ENCODE peak calls at places on chromosomes 13 and 19, in four cellular contexts. V, E, J and H are unnamed samples.

GRCh38 chr19:16660763-16661479 is at the start of gene TMEM38A:
- DNase-seq in V (no peak), E (peak), J (peak), H (peak)

GRCh38 chr13:50200988-50201387 is 185.7 kb downstream of the KCNRG start:
- DNase-seq in V (no peak), E (no peak), J (peak), H (no peak)

GRCh38 chr13:98549006-98549727 is 27.7 kb downstream of the STK24 start:
- DNase-seq in V (peak), E (no peak), J (no peak), H (no peak)

GRCh38 chr13:45828253-45828968 is 23.1 kb downstream of the SIAH3 start:
- DNase-seq in V (no peak), E (no peak), J (no peak), H (no peak)

GRCh38 chr19:58218899-58219298 is 9.8 kb upstream of the ZNF544 start:
- DNase-seq in V (peak), E (peak), J (no peak), H (no peak)

GRCh38 chr13:113741101-113741731 is 17.8 kb upstream of the TMEM255B start:
- DNase-seq in V (no peak), E (no peak), J (no peak), H (no peak)

GRCh38 chr19:23522431-23522830 is 127.2 kb upstream of the ZNF91 start:
- DNase-seq in V (no peak), E (no peak), J (no peak), H (no peak)

GRCh38 chr13:97648881-97649224 is 214.9 kb downstream of the RAP2A start:
- DNase-seq in V (no peak), E (no peak), J (no peak), H (no peak)

GRCh38 chr19:18613589-18614234 is 1.0 kb downstream of the TMEM59L start:
- DNase-seq in V (no peak), E (peak), J (no peak), H (no peak)

GRCh38 chr19:6738726-6739389 is 622 bp upstream of the TRIP10 start:
- DNase-seq in V (no peak), E (peak), J (no peak), H (no peak)

GRCh38 chr19:8988204-8988603 is 22.0 kb downstream of the MUC16 start:
- DNase-seq in V (no peak), E (peak), J (peak), H (no peak)

GRCh38 chr19:10061717-10062310 is 24.3 kb upstream of the SHFL start:
- DNase-seq in V (no peak), E (peak), J (peak), H (peak)

GRCh38 chr19:38774181-38774950 is 1.0 kb upstream of the LGALS7 start:
- DNase-seq in V (no peak), E (no peak), J (no peak), H (no peak)

GRCh38 chr19:35533822-35534521 is 716 bp downstream of the GAPDHS start:
- DNase-seq in V (peak), E (peak), J (no peak), H (no peak)

GRCh38 chr13:76864259-76864658 is 21.9 kb downstream of the KCTD12 start:
- DNase-seq in V (no peak), E (no peak), J (no peak), H (no peak)

GRCh38 chr13:25881946-25882574 is 169.8 kb downstream of the SHISA2 start:
- DNase-seq in V (no peak), E (peak), J (no peak), H (peak)

GRCh38 chr19:768424-768823 is 17.5 kb downstream of the MISP start:
- DNase-seq in V (no peak), E (no peak), J (no peak), H (no peak)
- TF ChIP-seq ELF4 in V (no peak), E (no peak), J (no peak), H (no peak)

GRCh38 chr13:100789025-100789424 is 114.4 kb upstream of the TMTC4 start:
- DNase-seq in V (no peak), E (no peak), J (no peak), H (no peak)

GRCh38 chr13:100788540-100788939 is 113.9 kb upstream of the TMTC4 start:
- DNase-seq in V (no peak), E (no peak), J (no peak), H (no peak)

GRCh38 chr13:100789968-100790367 is 115.4 kb upstream of the TMTC4 start:
- DNase-seq in V (no peak), E (no peak), J (no peak), H (no peak)

GRCh38 chr13:100790405-100790804 is 115.8 kb upstream of the TMTC4 start:
- DNase-seq in V (no peak), E (no peak), J (no peak), H (no peak)

GRCh38 chr13:100789481-100789880 is 114.9 kb upstream of the TMTC4 start:
- DNase-seq in V (peak), E (no peak), J (no peak), H (no peak)
- TF ChIP-seq ELF4 in V (no peak), E (no peak), J (no peak), H (no peak)

DNA sequence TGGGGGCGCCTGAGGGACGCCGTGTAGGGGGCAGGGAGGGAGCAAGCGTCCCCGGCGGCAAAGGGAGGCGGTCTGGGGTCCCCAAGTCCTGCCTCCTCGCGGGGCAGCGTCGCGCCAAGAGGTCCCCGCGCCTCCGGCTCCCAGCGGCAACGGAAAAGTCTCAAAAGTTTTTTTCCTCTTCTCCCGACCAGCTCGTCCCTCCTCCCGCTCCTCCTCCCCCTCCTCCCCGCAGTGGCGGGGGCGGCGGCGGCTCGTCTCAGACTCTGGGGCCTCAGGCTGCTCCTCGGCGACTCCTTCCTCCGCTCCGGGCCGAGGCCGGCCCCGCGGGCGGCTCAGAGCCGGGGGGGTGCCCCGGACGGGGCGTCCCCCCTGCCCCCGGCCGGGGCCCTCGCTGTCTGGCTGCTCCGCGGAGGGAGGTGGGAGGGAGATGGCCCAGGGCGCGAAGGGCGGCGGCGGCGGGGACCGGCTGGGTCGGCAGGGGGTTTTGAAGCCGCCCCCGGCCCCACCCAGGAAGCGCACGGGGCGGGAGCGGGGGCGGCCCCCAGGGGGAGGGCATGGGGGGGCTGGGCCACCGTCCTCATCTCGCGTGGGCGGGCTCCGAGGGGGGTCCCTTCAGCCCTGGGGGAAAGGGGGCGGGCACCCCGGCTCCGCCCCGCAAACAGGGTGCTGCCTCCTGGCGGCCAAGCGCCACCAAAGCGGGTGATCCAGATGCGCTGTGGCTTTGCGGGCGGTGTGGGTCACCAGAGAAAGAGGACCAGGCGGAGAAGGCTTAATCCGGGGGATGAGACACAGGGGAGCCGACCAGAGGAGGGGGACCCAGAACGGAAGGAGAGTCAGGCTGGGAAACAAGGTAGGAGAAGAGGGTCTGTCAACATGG is at the start of gene TGFB1:
- DNase-seq in V (peak), E (peak), J (peak), H (peak)
- TF ChIP-seq ELF4 in V (no peak), E (no peak), J (peak), H (no peak)

GRCh38 chr13:43822969-43823368 is 36.2 kb upstream of the ENOX1 start:
- DNase-seq in V (no peak), E (no peak), J (no peak), H (no peak)
- TF ChIP-seq ELF4 in V (no peak), E (no peak), J (no peak), H (no peak)

GRCh38 chr13:91045351-91046034 is 302.0 kb upstream of the MIR17HG start:
- DNase-seq in V (no peak), E (no peak), J (no peak), H (peak)
- TF ChIP-seq ELF4 in V (no peak), E (no peak), J (no peak), H (no peak)

GRCh38 chr13:31201341-31202024 is 1.7 kb downstream of the B3GLCT start:
- DNase-seq in V (no peak), E (no peak), J (no peak), H (no peak)
- TF ChIP-seq ELF4 in V (no peak), E (no peak), J (no peak), H (no peak)

GRCh38 chr19:33386361-33386858 is 12.9 kb downstream of the CEBPG start:
- DNase-seq in V (no peak), E (no peak), J (no peak), H (no peak)
- TF ChIP-seq ELF4 in V (no peak), E (no peak), J (no peak), H (no peak)